ENCODE peak calls at places on chromosomes 12 and 14, in nine cellular contexts. D is CD8-positive, alpha-beta T cell; L is activated CD4-positive, alpha-beta T cell treated with anti-CD3 and anti-CD28 coated beads, Interleukin-2, amount 50 U/mL, for 1 hour; M is BJ; X is pulmonary artery endothelial cell; Q is nucleus accumbens; V is omental fat pad; B is CD4-positive, alpha-beta memory T cell; U is T follicular helper cell. S is an unnamed sample.

GRCh38 chr14:63273717-63274673 is 44.7 kb downstream of the GPHB5 start:
- DNase-seq in D (no peak), L (no peak), M (no peak), X (no peak), Q (no peak), V (no peak), B (no peak), U (no peak), S (no peak)

GRCh38 chr12:104357431-104357952 is 54.0 kb downstream of the EID3 start:
- DNase-seq in D (no peak), L (no peak), M (no peak), X (peak), Q (no peak), V (no peak), B (no peak), U (no peak), S (peak)

GRCh38 chr14:52241102-52241793 is 26.2 kb upstream of the PTGDR start:
- DNase-seq in D (no peak), L (no peak), M (peak), X (no peak), Q (no peak), V (no peak), B (no peak), U (no peak), S (no peak)

GRCh38 chr12:123363385-123363742 is 1.3 kb downstream of the SBNO1 start:
- DNase-seq in D (no peak), L (no peak), M (no peak), X (no peak), Q (no peak), V (no peak), B (peak), U (no peak), S (peak)

GRCh38 chr12:6735448-6736191 is 11.8 kb downstream of the COPS7A start:
- DNase-seq in D (peak), L (peak), M (no peak), X (no peak), Q (peak), V (peak), B (peak), U (peak), S (peak)

GRCh38 chr14:101932668-101933067 is 31.7 kb upstream of the DYNC1H1 start:
- DNase-seq in D (no peak), L (no peak), M (no peak), X (no peak), Q (no peak), V (no peak), B (no peak), U (no peak), S (no peak)

GRCh38 chr12:77054856-77055255 is 10.5 kb downstream of the E2F7 start:
- DNase-seq in D (no peak), L (no peak), M (no peak), X (no peak), Q (no peak), V (no peak), B (no peak), U (no peak), S (no peak)

GRCh38 chr12:130916251-130916911 is 37.3 kb upstream of the ADGRD1 start:
- DNase-seq in D (no peak), L (no peak), M (no peak), X (no peak), Q (peak), V (no peak), B (peak), U (no peak), S (peak)

GRCh38 chr12:80681-81190 is 14.2 kb downstream of the IQSEC3 start:
- DNase-seq in D (no peak), L (no peak), M (no peak), X (no peak), Q (no peak), V (no peak), B (no peak), U (no peak), S (no peak)

GRCh38 chr14:64745511-64746041 is 41.4 kb downstream of the PLEKHG3 start:
- DNase-seq in D (no peak), L (no peak), M (no peak), X (no peak), Q (no peak), V (no peak), B (no peak), U (no peak), S (peak)

GRCh38 chr12:77795699-77796098 is 35.0 kb upstream of the NAV3 start:
- DNase-seq in D (no peak), L (no peak), M (no peak), X (no peak), Q (no peak), V (no peak), B (no peak), U (no peak), S (no peak)

GRCh38 chr14:71959055-71959454 is 26.8 kb downstream of the RGS6 start:
- DNase-seq in D (no peak), L (no peak), M (no peak), X (no peak), Q (no peak), V (no peak), B (no peak), U (no peak), S (no peak)